ENCODE peak calls at places on chromosomes 16 and 17, in four cellular contexts. H is stomach, O is neuronal stem cell, A is HFFc6. E is an unnamed sample.

GRCh38 chr17:68613739-68614298 is 12.7 kb upstream of the FAM20A start:
- DNase-seq in H (no peak), O (peak; percentile 48), A (no peak), E (peak; percentile 75)

GRCh38 chr17:32962320-32962707 is 29.3 kb upstream of the SPACA3 start:
- DNase-seq in H (no peak), O (no peak), A (no peak), E (no peak)

GRCh38 chr17:43601280-43602050 is 55.3 kb upstream of the ETV4 start:
- DNase-seq in H (no peak), O (no peak), A (no peak), E (peak; percentile 41)

GRCh38 chr17:82611140-82612058 is 36.8 kb downstream of the WDR45B start:
- DNase-seq in H (no peak), O (no peak), A (no peak), E (peak; percentile 39)

GRCh38 chr16:7614022-7614795 is 281.6 kb downstream of the RBFOX1 start:
- DNase-seq in H (no peak), O (no peak), A (no peak), E (no peak)

GRCh38 chr17:17269926-17270773 is 10.9 kb downstream of the COPS3 start:
- DNase-seq in H (no peak), O (no peak), A (no peak), E (peak; percentile 13)

GRCh38 chr17:14069251-14069981 is at the start of gene COX10:
- DNase-seq in H (peak; percentile 91), O (peak; percentile 76), A (peak; percentile 83), E (peak; percentile 64)

GRCh38 chr17:68906638-68907037 is 48.6 kb downstream of the ABCA8 start:
- DNase-seq in H (no peak), O (no peak), A (no peak), E (peak; percentile 46)

GRCh38 chr16:48607056-48607825 is 2.7 kb downstream of the N4BP1 start:
- DNase-seq in H (peak; percentile 76), O (no peak), A (peak; percentile 25), E (peak; percentile 68)

GRCh38 chr16:3180445-3180878 is 7.5 kb upstream of the OR1F1 start:
- DNase-seq in H (no peak), O (no peak), A (peak; percentile 62), E (no peak)

GRCh38 chr16:81500833-81501521 is 56.4 kb downstream of the CMIP start:
- DNase-seq in H (no peak), O (no peak), A (peak; percentile 32), E (no peak)

GRCh38 chr17:7748098-7748775 is 30.7 kb downstream of the DNAH2 start:
- DNase-seq in H (no peak), O (no peak), A (no peak), E (peak; percentile 7)

E was measured in fibroblast of mammary gland.